ENCODE peak calls at places on chromosomes 3 and 15, in seven cellular contexts. A is Peyer's patch; K is activated T-cell treated with anti-CD3 and anti-CD28 coated beads, Interleukin-2, amount 50 U/mL, for 72 hours; O is ELR; H is T-helper 1 cell; Z is stimulated activated CD4-positive, alpha-beta T cell treated with anti-CD3 and anti-CD28 coated beads, Interleukin-2, amount 100 ng/mL, for 4 hours; L is Calu3. X is an unnamed sample.

GRCh38 chr3:55486101-55486856 is 827 bp downstream of the WNT5A start:
- DNase-seq in A (peak), K (no peak), O (peak), H (no peak), Z (no peak), L (no peak), X (peak)

GRCh38 chr15:49706805-49707204 is 86.0 kb downstream of the DTWD1 start:
- DNase-seq in A (no peak), K (no peak), O (no peak), H (no peak), Z (no peak), L (no peak), X (no peak)

GRCh38 chr3:10173095-10173925 is 8.6 kb downstream of the IRAK2 start:
- DNase-seq in A (no peak), K (no peak), O (peak), H (no peak), Z (no peak), L (no peak), X (no peak)

GRCh38 chr15:35477853-35478252 is 68.1 kb downstream of the DPH6 start:
- DNase-seq in A (no peak), K (no peak), O (no peak), H (no peak), Z (no peak), L (no peak), X (no peak)

GRCh38 chr3:16477501-16477900 is 36.0 kb downstream of the RFTN1 start:
- DNase-seq in A (no peak), K (no peak), O (peak), H (no peak), Z (no peak), L (no peak), X (no peak)

GRCh38 chr3:98778852-98779379 is 15.8 kb downstream of the ST3GAL6 start:
- DNase-seq in A (no peak), K (peak), O (peak), H (no peak), Z (no peak), L (peak), X (no peak)

GRCh38 chr3:180036678-180037455 is at the start of gene PEX5L:
- DNase-seq in A (no peak), K (peak), O (peak), H (peak), Z (no peak), L (no peak), X (peak)

GRCh38 chr3:191353022-191353777 is 22.9 kb upstream of the UTS2B start:
- DNase-seq in A (no peak), K (no peak), O (no peak), H (no peak), Z (no peak), L (peak), X (no peak)

GRCh38 chr3:195112361-195112791 is 158.6 kb downstream of the XXYLT1 start:
- DNase-seq in A (no peak), K (no peak), O (no peak), H (no peak), Z (no peak), L (no peak), X (no peak)

GRCh38 chr3:42846682-42847522 is 28.8 kb downstream of the CYP8B1 start:
- DNase-seq in A (no peak), K (peak), O (no peak), H (peak), Z (no peak), L (no peak), X (peak)

GRCh38 chr3:33439421-33440327 is 531 bp downstream of the UBP1 start:
- DNase-seq in A (peak), K (peak), O (peak), H (peak), Z (peak), L (peak), X (no peak)

GRCh38 chr3:50192689-50193141 is 1.3 kb downstream of the GNAT1 start:
- DNase-seq in A (peak), K (peak), O (peak), H (peak), Z (peak), L (peak), X (peak)

GRCh38 chr3:134039161-134039862 is 9.6 kb upstream of the SLCO2A1 start:
- DNase-seq in A (peak), K (no peak), O (no peak), H (no peak), Z (no peak), L (peak), X (peak)

GRCh38 chr3:71226565-71227281 is 356.8 kb downstream of the FOXP1 start:
- DNase-seq in A (no peak), K (peak), O (peak), H (peak), Z (peak), L (no peak), X (peak)

GRCh38 chr3:59436164-59436958 is 386.5 kb upstream of the CFAP20DC start:
- DNase-seq in A (no peak), K (no peak), O (no peak), H (peak), Z (no peak), L (no peak), X (no peak)

GRCh38 chr3:185701891-185702563 is 115.9 kb downstream of the SENP2 start:
- DNase-seq in A (no peak), K (no peak), O (no peak), H (no peak), Z (no peak), L (peak), X (no peak)

GRCh38 chr15:74889390-74889881 is 406 bp upstream of the MPI start:
- DNase-seq in A (peak), K (peak), O (peak), H (no peak), Z (no peak), L (no peak), X (peak)

GRCh38 chr15:67413770-67414429 is 107.0 kb upstream of the C15orf61 start:
- DNase-seq in A (no peak), K (no peak), O (peak), H (no peak), Z (no peak), L (peak), X (no peak)

GRCh38 chr3:169901453-169901852 is 9.9 kb upstream of the SAMD7 start:
- DNase-seq in A (no peak), K (no peak), O (no peak), H (no peak), Z (no peak), L (no peak), X (no peak)

GRCh38 chr3:174387736-174388135 is 471.4 kb upstream of the NAALADL2 start:
- DNase-seq in A (no peak), K (no peak), O (no peak), H (no peak), Z (no peak), L (no peak), X (no peak)

GRCh38 chr3:189978753-189979152 is 141.9 kb downstream of the P3H2 start:
- DNase-seq in A (no peak), K (no peak), O (no peak), H (no peak), Z (no peak), L (no peak), X (no peak)

GRCh38 chr15:81666828-81667227 is 292.8 kb upstream of the TMC3 start:
- DNase-seq in A (no peak), K (no peak), O (no peak), H (no peak), Z (no peak), L (no peak), X (no peak)

GRCh38 chr3:187616307-187616939 is 53.8 kb downstream of the SST start:
- DNase-seq in A (no peak), K (peak), O (peak), H (peak), Z (peak), L (peak), X (no peak)

GRCh38 chr15:68405426-68406250 is 26.3 kb downstream of the ITGA11 start:
- DNase-seq in A (no peak), K (no peak), O (no peak), H (no peak), Z (no peak), L (no peak), X (no peak)